ENCODE peak calls at places on chromosomes 11 and 22, in seven cellular contexts. R is HTR-8/SVneo; B is NCI-H748 treated with DMSO at 0.1 percent for 48 hours; D is stimulated activated CD8-positive, alpha-beta memory T cell treated with anti-CD3 and anti-CD28 coated beads, Interleukin-15, amount 100 ng/mL, for 4 hours; T is HS-27A; J is foreskin fibroblast; E is esophagus squamous epithelium. U is an unnamed sample.

GRCh38 chr22:45893516-45893915 is 83.4 kb downstream of the WNT7B start:
- DNase-seq in D (no peak), R (no peak), E (no peak), T (no peak), B (no peak), J (no peak), U (no peak)

GRCh38 chr11:70720291-70720690 is 322.0 kb downstream of the CTTN start:
- DNase-seq in B (no peak), J (no peak), E (no peak), R (no peak), T (no peak), D (no peak), U (no peak)

GRCh38 chr11:120326845-120327281 is 1.8 kb downstream of the TLCD5 start:
- DNase-seq in J (no peak), B (no peak), R (no peak), D (no peak), T (no peak), E (no peak), U (no peak)

GRCh38 chr11:100823360-100823759 is 136.3 kb downstream of the ARHGAP42 start:
- DNase-seq in B (no peak), E (no peak), T (no peak), D (no peak), J (peak; percentile 70), R (no peak), U (no peak)

GRCh38 chr11:25449100-25449499 is 882.8 kb upstream of the ANO3 start:
- DNase-seq in D (no peak), R (no peak), E (no peak), T (no peak), B (no peak), J (no peak), U (no peak)

GRCh38 chr22:47474464-47474863 is 712.0 kb downstream of the TBC1D22A start:
- DNase-seq in B (peak; percentile 9), E (no peak), T (no peak), J (no peak), R (no peak), D (no peak), U (no peak)

GRCh38 chr11:123228489-123229163 is 33.6 kb upstream of the CLMP start:
- DNase-seq in T (no peak), D (no peak), E (no peak), R (no peak), J (peak; percentile 48), B (no peak), U (no peak)

GRCh38 chr11:82734120-82734479 is 436 bp upstream of the FAM181B start:
- DNase-seq in T (no peak), E (no peak), B (no peak), J (no peak), D (no peak), R (no peak), U (no peak)

GRCh38 chr22:46066691-46067090 is 83.6 kb upstream of the PPARA start:
- DNase-seq in B (peak; percentile 44), J (peak; percentile 28), D (no peak), R (no peak), T (peak; percentile 59), E (no peak), U (no peak)

GRCh38 chr11:12455938-12456337 is 78.6 kb downstream of the PARVA start:
- DNase-seq in D (no peak), R (no peak), B (no peak), J (peak; percentile 82), E (no peak), T (peak; percentile 23), U (no peak)

GRCh38 chr11:66659785-66660184 is 17.9 kb downstream of the RBM4B start:
- DNase-seq in B (no peak), T (no peak), E (no peak), J (no peak), R (no peak), D (no peak), U (no peak)

GRCh38 chr22:44057411-44057987 is 33.4 kb downstream of the PARVB start:
- DNase-seq in J (peak; percentile 34), T (no peak), B (no peak), R (no peak), D (no peak), E (no peak), U (no peak)

GRCh38 chr11:65945941-65946558 is 770 bp downstream of the TSGA10IP start:
- DNase-seq in E (no peak), B (no peak), T (no peak), J (no peak), R (no peak), D (no peak), U (no peak)

GRCh38 chr22:29994941-29995340 is 85.3 kb upstream of the HORMAD2 start:
- DNase-seq in B (no peak), R (no peak), T (no peak), J (peak; percentile 15), D (no peak), E (no peak), U (no peak)

GRCh38 chr11:125921042-125921441 is 16.7 kb downstream of the DDX25 start:
- DNase-seq in J (no peak), T (no peak), E (no peak), D (no peak), R (no peak), B (no peak), U (no peak)

GRCh38 chr22:21938071-21938822 is 14.4 kb downstream of the PPM1F start:
- DNase-seq in T (peak; percentile 63), D (peak; percentile 74), J (peak; percentile 90), R (peak; percentile 83), E (peak; percentile 52), B (peak; percentile 66), U (peak; percentile 73)

GRCh38 chr22:39773976-39774539 is 119.5 kb downstream of the ENTHD1 start:
- DNase-seq in R (no peak), T (no peak), B (no peak), D (no peak), E (no peak), J (no peak), U (no peak)

GRCh38 chr22:37982938-37983859 is 1.2 kb downstream of the SOX10 start:
- DNase-seq in T (no peak), E (no peak), D (no peak), B (no peak), R (no peak), J (no peak), U (no peak)

GRCh38 chr22:35092146-35092805 is 26.3 kb downstream of the ISX start:
- DNase-seq in E (no peak), T (no peak), R (no peak), J (no peak), D (no peak), B (no peak), U (no peak)

GRCh38 chr11:48083427-48083826 is 103.1 kb downstream of the PTPRJ start:
- DNase-seq in E (no peak), T (no peak), R (no peak), D (no peak), B (no peak), J (no peak), U (no peak)

U was measured in HS-5.